ENCODE peak calls at places on chromosomes 2 and 18, in ten cellular contexts. P, F, R, D, K, X, V, L, W and Z are unnamed samples.

GRCh38 chr2:128623776-128624424 is 305.2 kb upstream of the HS6ST1 start:
- DNase-seq in P (no peak), F (peak; percentile 18), R (no peak), D (no peak), K (no peak), X (no peak), V (no peak), L (peak; percentile 95), W (peak; percentile 96), Z (no peak)

GRCh38 chr2:64615206-64615763 is 38.4 kb downstream of the SERTAD2 start:
- DNase-seq in P (no peak), F (no peak), R (no peak), D (no peak), K (no peak), X (no peak), V (no peak), L (no peak), W (no peak), Z (no peak)

GRCh38 chr2:220147186-220147585 is 519.8 kb downstream of the SLC4A3 start:
- DNase-seq in P (no peak), F (no peak), R (no peak), D (no peak), K (no peak), X (no peak), V (no peak), L (peak; percentile 33), W (peak; percentile 31), Z (no peak)

GRCh38 chr2:164275659-164276058 is 345.6 kb downstream of the GRB14 start:
- DNase-seq in P (no peak), F (no peak), R (no peak), D (no peak), K (no peak), X (no peak), V (no peak), L (no peak), W (no peak), Z (no peak)

GRCh38 chr2:188523901-188524300 is 232.2 kb downstream of the GULP1 start:
- DNase-seq in P (no peak), F (no peak), R (no peak), D (no peak), K (no peak), X (no peak), V (no peak), L (peak; percentile 28), W (peak; percentile 35), Z (no peak)

GRCh38 chr2:134411828-134412638 is 158.2 kb downstream of the MGAT5 start:
- DNase-seq in P (peak; percentile 67), F (no peak), R (peak; percentile 59), D (peak; percentile 69), K (peak; percentile 83), X (peak; percentile 82), V (peak; percentile 50), L (peak; percentile 86), W (peak; percentile 91), Z (peak; percentile 57)

GRCh38 chr2:231708773-231709635 is 679 bp downstream of the PTMA start:
- DNase-seq in P (peak; percentile 49), F (peak; percentile 81), R (peak; percentile 47), D (peak; percentile 77), K (peak; percentile 64), X (peak; percentile 31), V (peak; percentile 58), L (peak; percentile 31), W (peak; percentile 55), Z (peak; percentile 62)

GRCh38 chr2:226943862-226944610 is 108.2 kb downstream of the RHBDD1 start:
- DNase-seq in P (no peak), F (no peak), R (no peak), D (no peak), K (peak; percentile 16), X (no peak), V (no peak), L (no peak), W (no peak), Z (no peak)

GRCh38 chr2:207163815-207164747 is 1.7 kb downstream of the KLF7 start:
- DNase-seq in P (peak; percentile 72), F (peak; percentile 74), R (peak; percentile 14), D (peak; percentile 76), K (peak; percentile 36), X (peak; percentile 40), V (peak; percentile 34), L (peak; percentile 48), W (peak; percentile 75), Z (peak; percentile 30)

GRCh38 chr18:79924814-79925655 is 26.4 kb downstream of the SLC66A2 start:
- DNase-seq in P (no peak), F (peak; percentile 42), R (no peak), D (peak; percentile 85), K (no peak), X (no peak), V (peak; percentile 2), L (no peak), W (peak; percentile 21), Z (no peak)

GRCh38 chr2:136527560-136527959 is 237.8 kb upstream of the THSD7B start:
- DNase-seq in P (peak; percentile 4), F (no peak), R (peak; percentile 54), D (no peak), K (peak; percentile 94), X (peak; percentile 25), V (peak; percentile 62), L (no peak), W (peak; percentile 11), Z (peak; percentile 71)

GRCh38 chr2:152611458-152612231 is 105.6 kb downstream of the PRPF40A start:
- DNase-seq in P (peak; percentile 9), F (no peak), R (no peak), D (peak; percentile 62), K (no peak), X (no peak), V (no peak), L (peak; percentile 80), W (peak; percentile 93), Z (no peak)

GRCh38 chr18:59021500-59021899 is 118.2 kb upstream of the SEC11C start:
- DNase-seq in P (no peak), F (no peak), R (no peak), D (peak; percentile 81), K (no peak), X (no peak), V (no peak), L (no peak), W (no peak), Z (no peak)

GRCh38 chr18:45664824-45665763 is 49.8 kb downstream of the SLC14A2 start:
- DNase-seq in P (peak; percentile 46), F (no peak), R (peak; percentile 42), D (no peak), K (peak; percentile 78), X (peak; percentile 63), V (peak; percentile 68), L (peak; percentile 68), W (peak; percentile 81), Z (peak; percentile 67)

GRCh38 chr2:54708584-54709340 is 14.7 kb upstream of the EML6 start:
- DNase-seq in P (no peak), F (peak; percentile 60), R (peak; percentile 23), D (peak; percentile 52), K (peak; percentile 42), X (peak; percentile 54), V (peak; percentile 45), L (no peak), W (peak; percentile 37), Z (no peak)

GRCh38 chr2:30109856-30110255 is 37.0 kb upstream of the YPEL5 start:
- DNase-seq in P (no peak), F (no peak), R (no peak), D (no peak), K (no peak), X (no peak), V (no peak), L (no peak), W (no peak), Z (no peak)

GRCh38 chr2:122523143-122523542 is 767.7 kb downstream of the TSN start:
- DNase-seq in P (no peak), F (no peak), R (no peak), D (no peak), K (no peak), X (no peak), V (no peak), L (no peak), W (no peak), Z (no peak)
- TF ChIP-seq CTCF in P (no peak), F (no peak), R (no peak), D (no peak), K (no peak), X (no peak), V (no peak), L (no peak), W (no peak), Z (no peak)

GRCh38 chr2:10239561-10239967 is 63.1 kb upstream of the HPCAL1 start:
- DNase-seq in P (no peak), F (peak; percentile 21), R (no peak), D (peak; percentile 40), K (no peak), X (no peak), V (no peak), L (no peak), W (no peak), Z (peak; percentile 24)
- TF ChIP-seq CTCF in P (no peak), F (no peak), R (peak; percentile 39), D (no peak), K (peak; percentile 49), X (no peak), V (no peak), L (peak; percentile 5), W (peak; percentile 15), Z (peak; percentile 34)

GRCh38 chr18:62289047-62289446 is 36.1 kb upstream of the TNFRSF11A start:
- DNase-seq in P (no peak), F (no peak), R (no peak), D (no peak), K (no peak), X (no peak), V (no peak), L (no peak), W (no peak), Z (no peak)

GRCh38 chr18:62288669-62289016 is 36.5 kb upstream of the TNFRSF11A start:
- DNase-seq in P (no peak), F (no peak), R (no peak), D (no peak), K (no peak), X (no peak), V (no peak), L (no peak), W (no peak), Z (no peak)

DNA sequence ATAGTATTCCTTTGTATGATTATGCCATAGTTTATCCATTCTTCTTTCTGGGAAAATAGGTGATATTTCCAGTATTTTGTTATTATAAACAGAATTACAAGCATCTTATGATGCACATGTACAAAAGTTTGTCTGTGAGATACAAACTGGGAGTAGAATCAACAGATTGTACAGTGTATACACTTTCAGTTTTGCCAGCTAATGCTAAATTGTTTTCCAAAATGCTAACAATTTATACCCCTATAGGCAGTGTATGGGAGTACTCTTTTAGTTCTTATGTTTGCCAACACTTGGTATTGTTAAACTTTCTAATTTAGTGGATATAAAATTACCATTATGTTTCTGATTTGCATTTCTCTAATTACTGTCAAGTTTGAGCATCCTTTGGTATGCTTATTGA is 31.0 kb upstream of the TNFRSF11A start:
- DNase-seq in P (no peak), F (no peak), R (no peak), D (no peak), K (no peak), X (no peak), V (no peak), L (no peak), W (no peak), Z (no peak)
- TF ChIP-seq CTCF in P (no peak), F (no peak), R (no peak), D (no peak), K (no peak), X (no peak), V (no peak), L (no peak), W (no peak), Z (no peak)

DNA sequence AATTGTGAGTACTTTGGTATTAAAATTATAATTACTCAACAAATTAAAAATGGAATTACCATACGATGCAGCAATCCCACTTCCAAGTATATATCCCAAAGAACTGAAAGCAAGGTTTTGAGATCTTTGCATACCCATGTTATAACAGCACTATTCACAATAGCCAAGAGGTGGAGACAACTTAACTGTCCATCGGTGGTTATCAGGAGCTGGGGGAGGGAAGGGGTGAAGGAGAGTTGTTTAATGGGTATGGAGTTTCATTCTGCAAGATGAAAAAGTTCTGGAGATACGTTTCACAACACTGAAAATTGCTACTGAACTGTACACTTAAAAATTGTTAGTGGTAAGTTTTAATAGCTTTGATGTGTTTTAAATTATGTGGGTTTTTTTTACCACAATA is 25.7 kb downstream of the RAB10 start:
- DNase-seq in P (peak; percentile 57), F (no peak), R (no peak), D (no peak), K (no peak), X (no peak), V (no peak), L (no peak), W (peak; percentile 43), Z (no peak)
- TF ChIP-seq CTCF in P (peak; percentile 15), F (no peak), R (no peak), D (no peak), K (no peak), X (no peak), V (no peak), L (peak; percentile 6), W (peak; percentile 35), Z (no peak)